ENCODE peak calls at places on chromosomes 4 and X, in nine cellular contexts. One of them, this sample, is unnamed.

GRCh38 chrX:73922856-73923429 is 359.9 kb downstream of the CHIC1 start:
- DNase-seq in choroid plexus epithelial cell: no peak
- DNase-seq in upper lobe of left lung: no peak
- DNase-seq in WTC11: no peak
- DNase-seq in psoas muscle: no peak
- DNase-seq in heart left ventricle: no peak
- DNase-seq in progenitor cell of endocrine pancreas: no peak
- DNase-seq in GM23338: no peak
- DNase-seq in Calu3: no peak
- DNase-seq in this sample: no peak

GRCh38 chr4:76716658-76717057 is 181.3 kb downstream of the SOWAHB start:
- DNase-seq in choroid plexus epithelial cell: no peak
- DNase-seq in upper lobe of left lung: no peak
- DNase-seq in WTC11: no peak
- DNase-seq in psoas muscle: no peak
- DNase-seq in heart left ventricle: no peak
- DNase-seq in progenitor cell of endocrine pancreas: no peak
- DNase-seq in GM23338: no peak
- DNase-seq in Calu3: no peak
- DNase-seq in this sample: no peak

GRCh38 chrX:130098202-130098552 is 12.1 kb downstream of the ELF4 start:
- DNase-seq in choroid plexus epithelial cell: no peak
- DNase-seq in upper lobe of left lung: no peak
- DNase-seq in WTC11: no peak
- DNase-seq in psoas muscle: no peak
- DNase-seq in heart left ventricle: no peak
- DNase-seq in progenitor cell of endocrine pancreas: no peak
- DNase-seq in GM23338: no peak
- DNase-seq in Calu3: no peak
- DNase-seq in this sample: no peak

GRCh38 chr4:133146574-133147198 is 2.4 kb upstream of the PCDH10 start:
- DNase-seq in choroid plexus epithelial cell: peak
- DNase-seq in upper lobe of left lung: peak
- DNase-seq in WTC11: peak
- DNase-seq in psoas muscle: peak
- DNase-seq in heart left ventricle: no peak
- DNase-seq in progenitor cell of endocrine pancreas: peak
- DNase-seq in GM23338: peak
- DNase-seq in Calu3: peak
- DNase-seq in this sample: peak

GRCh38 chr4:1445716-1446445 is 39.6 kb upstream of the NKX1-1 start:
- DNase-seq in choroid plexus epithelial cell: no peak
- DNase-seq in upper lobe of left lung: peak
- DNase-seq in WTC11: no peak
- DNase-seq in psoas muscle: no peak
- DNase-seq in heart left ventricle: no peak
- DNase-seq in progenitor cell of endocrine pancreas: no peak
- DNase-seq in GM23338: no peak
- DNase-seq in Calu3: no peak
- DNase-seq in this sample: no peak

GRCh38 chr4:41418444-41418843 is 119.5 kb upstream of the LIMCH1 start:
- DNase-seq in choroid plexus epithelial cell: peak
- DNase-seq in upper lobe of left lung: peak
- DNase-seq in WTC11: peak
- DNase-seq in psoas muscle: peak
- DNase-seq in heart left ventricle: peak
- DNase-seq in progenitor cell of endocrine pancreas: peak
- DNase-seq in GM23338: peak
- DNase-seq in Calu3: no peak
- DNase-seq in this sample: no peak

GRCh38 chr4:185599844-185600243 is 64.5 kb upstream of the PDLIM3 start:
- DNase-seq in choroid plexus epithelial cell: no peak
- DNase-seq in upper lobe of left lung: no peak
- DNase-seq in WTC11: no peak
- DNase-seq in psoas muscle: no peak
- DNase-seq in heart left ventricle: no peak
- DNase-seq in progenitor cell of endocrine pancreas: no peak
- DNase-seq in GM23338: no peak
- DNase-seq in Calu3: no peak
- DNase-seq in this sample: no peak

GRCh38 chr4:145731026-145731425 is 51.1 kb downstream of the C4orf51 start:
- DNase-seq in choroid plexus epithelial cell: peak
- DNase-seq in upper lobe of left lung: no peak
- DNase-seq in WTC11: no peak
- DNase-seq in psoas muscle: no peak
- DNase-seq in heart left ventricle: no peak
- DNase-seq in progenitor cell of endocrine pancreas: no peak
- DNase-seq in GM23338: no peak
- DNase-seq in Calu3: no peak
- DNase-seq in this sample: no peak

GRCh38 chr4:168632246-168632832 is 135.5 kb downstream of the PALLD start:
- DNase-seq in choroid plexus epithelial cell: no peak
- DNase-seq in upper lobe of left lung: no peak
- DNase-seq in WTC11: no peak
- DNase-seq in psoas muscle: no peak
- DNase-seq in heart left ventricle: no peak
- DNase-seq in progenitor cell of endocrine pancreas: no peak
- DNase-seq in GM23338: peak
- DNase-seq in Calu3: no peak
- DNase-seq in this sample: no peak

GRCh38 chr4:154528866-154529265 is 21.3 kb downstream of the PLRG1 start:
- DNase-seq in choroid plexus epithelial cell: no peak
- DNase-seq in upper lobe of left lung: no peak
- DNase-seq in WTC11: no peak
- DNase-seq in psoas muscle: no peak
- DNase-seq in heart left ventricle: no peak
- DNase-seq in progenitor cell of endocrine pancreas: no peak
- DNase-seq in GM23338: no peak
- DNase-seq in Calu3: no peak
- DNase-seq in this sample: no peak

GRCh38 chr4:128355301-128355700 is 67.7 kb upstream of the PGRMC2 start:
- DNase-seq in choroid plexus epithelial cell: no peak
- DNase-seq in upper lobe of left lung: no peak
- DNase-seq in WTC11: no peak
- DNase-seq in psoas muscle: no peak
- DNase-seq in heart left ventricle: peak
- DNase-seq in progenitor cell of endocrine pancreas: no peak
- DNase-seq in GM23338: no peak
- DNase-seq in Calu3: peak
- DNase-seq in this sample: no peak

GRCh38 chrX:20067709-20068315 is 48.9 kb downstream of the MAP7D2 start:
- DNase-seq in choroid plexus epithelial cell: peak
- DNase-seq in upper lobe of left lung: no peak
- DNase-seq in WTC11: no peak
- DNase-seq in psoas muscle: peak
- DNase-seq in heart left ventricle: peak
- DNase-seq in progenitor cell of endocrine pancreas: no peak
- DNase-seq in GM23338: peak
- DNase-seq in Calu3: peak
- DNase-seq in this sample: peak

GRCh38 chrX:7927259-7928167 is at the start of gene PNPLA4:
- DNase-seq in choroid plexus epithelial cell: peak
- DNase-seq in upper lobe of left lung: peak
- DNase-seq in WTC11: peak
- DNase-seq in psoas muscle: peak
- DNase-seq in heart left ventricle: peak
- DNase-seq in progenitor cell of endocrine pancreas: peak
- DNase-seq in GM23338: peak
- DNase-seq in Calu3: peak
- DNase-seq in this sample: peak

GRCh38 chr4:182022899-182023298 is 220.3 kb upstream of the TENM3 start:
- DNase-seq in choroid plexus epithelial cell: peak
- DNase-seq in upper lobe of left lung: no peak
- DNase-seq in WTC11: no peak
- DNase-seq in psoas muscle: no peak
- DNase-seq in heart left ventricle: no peak
- DNase-seq in progenitor cell of endocrine pancreas: no peak
- DNase-seq in GM23338: no peak
- DNase-seq in Calu3: no peak
- DNase-seq in this sample: no peak

GRCh38 chr4:77621254-77621653 is 15.6 kb downstream of the CXCL13 start:
- DNase-seq in choroid plexus epithelial cell: no peak
- DNase-seq in upper lobe of left lung: no peak
- DNase-seq in WTC11: no peak
- DNase-seq in psoas muscle: no peak
- DNase-seq in heart left ventricle: no peak
- DNase-seq in progenitor cell of endocrine pancreas: no peak
- DNase-seq in GM23338: no peak
- DNase-seq in Calu3: no peak
- DNase-seq in this sample: no peak

GRCh38 chr4:26061248-26061986 is 147.4 kb downstream of the SMIM20 start:
- DNase-seq in choroid plexus epithelial cell: peak
- DNase-seq in upper lobe of left lung: no peak
- DNase-seq in WTC11: peak
- DNase-seq in psoas muscle: no peak
- DNase-seq in heart left ventricle: no peak
- DNase-seq in progenitor cell of endocrine pancreas: no peak
- DNase-seq in GM23338: peak
- DNase-seq in Calu3: peak
- DNase-seq in this sample: peak

GRCh38 chrX:150200820-150201287 is 162.3 kb upstream of the MAMLD1 start:
- DNase-seq in choroid plexus epithelial cell: peak
- DNase-seq in upper lobe of left lung: no peak
- DNase-seq in WTC11: no peak
- DNase-seq in psoas muscle: peak
- DNase-seq in heart left ventricle: no peak
- DNase-seq in progenitor cell of endocrine pancreas: no peak
- DNase-seq in GM23338: no peak
- DNase-seq in Calu3: peak
- DNase-seq in this sample: no peak

GRCh38 chr4:13193662-13194061 is 290.5 kb downstream of the RAB28 start:
- DNase-seq in choroid plexus epithelial cell: no peak
- DNase-seq in upper lobe of left lung: no peak
- DNase-seq in WTC11: no peak
- DNase-seq in psoas muscle: no peak
- DNase-seq in heart left ventricle: no peak
- DNase-seq in progenitor cell of endocrine pancreas: no peak
- DNase-seq in GM23338: peak
- DNase-seq in Calu3: no peak
- DNase-seq in this sample: no peak

GRCh38 chr4:53273726-53274125 is 92.1 kb downstream of the SCFD2 start:
- DNase-seq in choroid plexus epithelial cell: peak
- DNase-seq in upper lobe of left lung: no peak
- DNase-seq in WTC11: no peak
- DNase-seq in psoas muscle: no peak
- DNase-seq in heart left ventricle: no peak
- DNase-seq in progenitor cell of endocrine pancreas: no peak
- DNase-seq in GM23338: no peak
- DNase-seq in Calu3: no peak
- DNase-seq in this sample: no peak

GRCh38 chrX:36422368-36422767 is 502.8 kb downstream of the CFAP47 start:
- DNase-seq in choroid plexus epithelial cell: no peak
- DNase-seq in upper lobe of left lung: no peak
- DNase-seq in WTC11: no peak
- DNase-seq in psoas muscle: no peak
- DNase-seq in heart left ventricle: no peak
- DNase-seq in progenitor cell of endocrine pancreas: no peak
- DNase-seq in GM23338: peak
- DNase-seq in Calu3: no peak
- DNase-seq in this sample: no peak

GRCh38 chrX:35122756-35123155 is 180.2 kb downstream of the FAM47B start:
- DNase-seq in choroid plexus epithelial cell: no peak
- DNase-seq in upper lobe of left lung: no peak
- DNase-seq in WTC11: no peak
- DNase-seq in psoas muscle: no peak
- DNase-seq in heart left ventricle: no peak
- DNase-seq in progenitor cell of endocrine pancreas: no peak
- DNase-seq in GM23338: no peak
- DNase-seq in Calu3: no peak
- DNase-seq in this sample: no peak

GRCh38 chr4:2790583-2791517 is 2.0 kb upstream of the SH3BP2 start:
- DNase-seq in choroid plexus epithelial cell: no peak
- DNase-seq in upper lobe of left lung: peak
- DNase-seq in WTC11: peak
- DNase-seq in psoas muscle: peak
- DNase-seq in heart left ventricle: peak
- DNase-seq in progenitor cell of endocrine pancreas: no peak
- DNase-seq in GM23338: no peak
- DNase-seq in Calu3: no peak
- DNase-seq in this sample: no peak

GRCh38 chrX:152912121-152912520 is 14.3 kb downstream of the ZNF185 start:
- DNase-seq in choroid plexus epithelial cell: no peak
- DNase-seq in upper lobe of left lung: no peak
- DNase-seq in WTC11: no peak
- DNase-seq in psoas muscle: peak
- DNase-seq in heart left ventricle: no peak
- DNase-seq in progenitor cell of endocrine pancreas: no peak
- DNase-seq in GM23338: peak
- DNase-seq in Calu3: no peak
- DNase-seq in this sample: no peak
- TF ChIP-seq CTCF in choroid plexus epithelial cell: peak
- TF ChIP-seq CTCF in upper lobe of left lung: no peak
- TF ChIP-seq CTCF in WTC11: no peak
- TF ChIP-seq CTCF in psoas muscle: no peak
- TF ChIP-seq CTCF in heart left ventricle: no peak
- TF ChIP-seq CTCF in progenitor cell of endocrine pancreas: no peak
- TF ChIP-seq CTCF in GM23338: peak
- TF ChIP-seq CTCF in Calu3: no peak
- TF ChIP-seq CTCF in this sample: no peak

GRCh38 chr4:6917445-6918241 is 8.0 kb downstream of the TBC1D14 start:
- DNase-seq in choroid plexus epithelial cell: peak
- DNase-seq in upper lobe of left lung: no peak
- DNase-seq in WTC11: peak
- DNase-seq in psoas muscle: peak
- DNase-seq in heart left ventricle: peak
- DNase-seq in progenitor cell of endocrine pancreas: no peak
- DNase-seq in GM23338: peak
- DNase-seq in Calu3: peak
- DNase-seq in this sample: peak
- TF ChIP-seq CTCF in choroid plexus epithelial cell: peak
- TF ChIP-seq CTCF in upper lobe of left lung: peak
- TF ChIP-seq CTCF in WTC11: peak
- TF ChIP-seq CTCF in psoas muscle: peak
- TF ChIP-seq CTCF in heart left ventricle: no peak
- TF ChIP-seq CTCF in progenitor cell of endocrine pancreas: peak
- TF ChIP-seq CTCF in GM23338: peak
- TF ChIP-seq CTCF in Calu3: peak
- TF ChIP-seq CTCF in this sample: peak

GRCh38 chr4:134650461-134650860 is 448.9 kb upstream of the PABPC4L start:
- DNase-seq in choroid plexus epithelial cell: no peak
- DNase-seq in upper lobe of left lung: no peak
- DNase-seq in WTC11: no peak
- DNase-seq in psoas muscle: no peak
- DNase-seq in heart left ventricle: no peak
- DNase-seq in progenitor cell of endocrine pancreas: no peak
- DNase-seq in GM23338: no peak
- DNase-seq in Calu3: no peak
- DNase-seq in this sample: no peak
- TF ChIP-seq CTCF in choroid plexus epithelial cell: no peak
- TF ChIP-seq CTCF in upper lobe of left lung: no peak
- TF ChIP-seq CTCF in WTC11: no peak
- TF ChIP-seq CTCF in psoas muscle: no peak
- TF ChIP-seq CTCF in heart left ventricle: no peak
- TF ChIP-seq CTCF in progenitor cell of endocrine pancreas: no peak
- TF ChIP-seq CTCF in GM23338: peak
- TF ChIP-seq CTCF in Calu3: no peak
- TF ChIP-seq CTCF in this sample: no peak

DNA sequence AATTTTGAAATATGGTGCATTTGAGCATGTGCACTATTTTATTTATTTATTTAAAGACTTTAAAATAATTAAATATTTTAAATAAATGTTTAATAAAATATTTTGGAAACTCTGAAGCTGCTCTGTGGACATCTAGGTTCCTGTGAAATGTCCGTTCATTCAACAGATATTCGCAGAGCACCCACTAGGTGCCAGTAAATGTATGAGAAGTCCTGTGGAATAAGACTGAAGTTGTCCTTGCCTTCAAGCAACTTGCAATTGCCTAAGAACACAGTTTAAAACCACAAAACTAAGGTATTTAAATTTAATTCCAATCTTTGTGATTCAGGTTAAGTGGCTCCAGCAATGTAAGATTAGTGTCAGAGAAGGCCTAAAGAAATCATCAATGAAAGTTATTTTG is 306.7 kb downstream of the GBA3 start:
- DNase-seq in choroid plexus epithelial cell: no peak
- DNase-seq in upper lobe of left lung: no peak
- DNase-seq in WTC11: peak
- DNase-seq in psoas muscle: no peak
- DNase-seq in heart left ventricle: no peak
- DNase-seq in progenitor cell of endocrine pancreas: no peak
- DNase-seq in GM23338: peak
- DNase-seq in Calu3: no peak
- DNase-seq in this sample: no peak
- TF ChIP-seq CTCF in choroid plexus epithelial cell: no peak
- TF ChIP-seq CTCF in upper lobe of left lung: no peak
- TF ChIP-seq CTCF in WTC11: no peak
- TF ChIP-seq CTCF in psoas muscle: peak
- TF ChIP-seq CTCF in heart left ventricle: no peak
- TF ChIP-seq CTCF in progenitor cell of endocrine pancreas: no peak
- TF ChIP-seq CTCF in GM23338: peak
- TF ChIP-seq CTCF in Calu3: no peak
- TF ChIP-seq CTCF in this sample: no peak

This sample was measured in nephron progenitor cell.